ENCODE peak calls at places on chromosomes 7 and 10, in seven cellular contexts. O, C, B, I, J, T and W are unnamed samples.

GRCh38 chr7:51140203-51140938 is 176.2 kb downstream of the COBL start:
- DNase-seq in I (no peak), B (peak; percentile 37), J (no peak), O (no peak), T (no peak), C (no peak), W (no peak)

GRCh38 chr7:38512704-38513103 is 118.5 kb downstream of the AMPH start:
- DNase-seq in I (peak; percentile 10), B (no peak), O (no peak), T (no peak), J (peak; percentile 40), C (no peak), W (no peak)

GRCh38 chr7:54932818-54933543 is 85.8 kb upstream of the EGFR start:
- DNase-seq in J (peak; percentile 83), B (peak; percentile 84), T (no peak), O (no peak), C (no peak), I (peak; percentile 65), W (peak; percentile 60)

GRCh38 chr7:34091330-34091917 is 186.1 kb downstream of the BMPER start:
- DNase-seq in T (no peak), O (no peak), J (peak; percentile 78), B (peak; percentile 21), I (peak; percentile 65), C (no peak), W (no peak)

GRCh38 chr7:3722396-3722846 is 421.4 kb downstream of the SDK1 start:
- DNase-seq in O (no peak), C (no peak), J (peak; percentile 2), I (peak; percentile 23), T (peak; percentile 26), B (peak; percentile 40), W (no peak)

GRCh38 chr10:124301736-124302135 is 117.0 kb downstream of the OAT start:
- DNase-seq in O (no peak), B (no peak), T (no peak), J (no peak), C (no peak), I (peak; percentile 3), W (peak; percentile 36)

GRCh38 chr7:139993592-139993991 is 69.2 kb downstream of the PARP12 start:
- DNase-seq in I (no peak), C (no peak), B (no peak), O (no peak), J (no peak), T (no peak), W (no peak)

GRCh38 chr10:71921319-71922027 is 42.7 kb upstream of the CHST3 start:
- DNase-seq in B (peak; percentile 26), O (no peak), T (no peak), I (no peak), J (peak; percentile 77), C (no peak), W (peak; percentile 59)

GRCh38 chr7:156881676-156882075 is 11.3 kb downstream of the LMBR1 start:
- DNase-seq in C (no peak), O (no peak), T (no peak), J (no peak), I (no peak), B (no peak), W (no peak)

GRCh38 chr7:105199372-105199771 is 185.4 kb downstream of the KMT2E start:
- DNase-seq in O (no peak), T (no peak), J (no peak), C (no peak), I (no peak), B (no peak), W (no peak)

GRCh38 chr7:477626-478220 is 41.9 kb downstream of the PDGFA start:
- DNase-seq in O (no peak), T (no peak), B (peak; percentile 3), I (no peak), C (no peak), J (no peak), W (peak; percentile 11)

GRCh38 chr7:33979807-33980355 is 74.5 kb downstream of the BMPER start:
- DNase-seq in J (peak; percentile 75), C (no peak), O (no peak), T (no peak), I (peak; percentile 64), B (no peak), W (no peak)

GRCh38 chr7:1979591-1980560 is 252.9 kb downstream of the MAD1L1 start:
- DNase-seq in C (no peak), B (no peak), O (no peak), J (no peak), I (no peak), T (no peak), W (no peak)

GRCh38 chr7:36736090-36736826 is 12.0 kb upstream of the AOAH start:
- DNase-seq in B (no peak), J (no peak), I (no peak), O (no peak), T (no peak), C (no peak), W (no peak)